ENCODE peak calls at places on chromosomes 6 and 20, in four cellular contexts. D is endothelial cell, Z is dorsolateral prefrontal cortex, N is GM06990. R is an unnamed sample.

GRCh38 chr6:166957087-166957804 is 896 bp upstream of the RNASET2 start:
- DNase-seq in Z (peak), D (no peak), N (peak), R (peak)

GRCh38 chr6:9405369-9405768 is 970.0 kb upstream of the SLC35B3 start:
- DNase-seq in Z (no peak), N (no peak), D (no peak), R (no peak)

GRCh38 chr6:88166901-88167624 is 916 bp upstream of the CNR1 start:
- DNase-seq in Z (peak), N (peak), D (peak), R (peak)

GRCh38 chr6:12343440-12344162 is 53.4 kb downstream of the EDN1 start:
- DNase-seq in N (no peak), D (no peak), Z (no peak), R (no peak)

GRCh38 chr20:54026300-54027064 is 43.9 kb downstream of the BCAS1 start:
- DNase-seq in Z (no peak), N (no peak), D (no peak), R (no peak)

GRCh38 chr20:13017883-13018535 is 9.2 kb downstream of the SPTLC3 start:
- DNase-seq in N (no peak), Z (no peak), D (no peak), R (no peak)

GRCh38 chr6:101181006-101181405 is 212.5 kb upstream of the GRIK2 start:
- DNase-seq in D (no peak), Z (no peak), N (no peak), R (no peak)

GRCh38 chr6:149904661-149905370 is 6.9 kb upstream of the RAET1E start:
- DNase-seq in Z (no peak), D (no peak), N (no peak), R (no peak)

GRCh38 chr6:133242761-133243590 is 1.8 kb downstream of the EYA4 start:
- DNase-seq in D (peak), N (peak), Z (no peak), R (peak)

GRCh38 chr6:125995972-125996580 is 9.7 kb downstream of the TRMT11 start:
- DNase-seq in N (no peak), D (peak), Z (peak), R (peak)

GRCh38 chr6:43979525-43979924 is 147.7 kb downstream of the MRPL14 start:
- DNase-seq in D (no peak), N (no peak), Z (no peak), R (no peak)

GRCh38 chr6:77816766-77817270 is 164.0 kb downstream of the MEI4 start:
- DNase-seq in D (no peak), Z (no peak), N (no peak), R (no peak)

GRCh38 chr20:48771542-48771941 is 56.3 kb downstream of the PREX1 start:
- DNase-seq in D (no peak), Z (peak), N (no peak), R (no peak)

GRCh38 chr6:137188855-137189254 is 15.4 kb upstream of the IL22RA2 start:
- DNase-seq in D (no peak), N (no peak), Z (no peak), R (no peak)

DNA sequence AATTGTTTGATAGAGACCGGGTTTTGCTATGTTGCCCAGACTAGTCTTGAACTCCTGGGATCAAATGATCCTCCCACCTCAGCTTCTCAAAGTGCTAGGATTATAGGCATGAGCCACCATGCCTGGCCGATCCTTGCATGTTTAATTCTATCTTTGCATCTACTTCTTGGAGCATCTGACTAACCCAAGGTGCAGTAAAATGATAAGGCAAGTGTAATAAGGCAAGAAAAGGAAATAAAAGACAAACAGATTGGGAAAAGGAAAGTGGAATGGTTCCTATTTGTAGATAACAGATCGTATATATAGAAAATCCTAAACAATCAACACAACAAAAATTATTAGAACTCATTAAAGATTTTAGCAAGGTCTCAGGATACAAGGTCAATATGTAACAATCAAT is 36.8 kb upstream of the SNX9 start:
- DNase-seq in D (no peak), Z (no peak), N (no peak), R (no peak)
- TF ChIP-seq CTCF in D (no peak), Z (no peak), N (no peak), R (no peak)

GRCh38 chr6:157625764-157626163 is 197.3 kb upstream of the SNX9 start:
- DNase-seq in D (no peak), Z (no peak), N (no peak), R (no peak)

GRCh38 chr6:157628463-157628862 is 194.6 kb upstream of the SNX9 start:
- DNase-seq in Z (no peak), D (no peak), N (no peak), R (no peak)

GRCh38 chr6:157627195-157627966 is 195.7 kb upstream of the SNX9 start:
- DNase-seq in N (no peak), Z (no peak), D (no peak), R (no peak)

GRCh38 chr6:157622427-157622826 is 200.6 kb upstream of the SNX9 start:
- DNase-seq in Z (no peak), N (no peak), D (no peak), R (no peak)

DNA sequence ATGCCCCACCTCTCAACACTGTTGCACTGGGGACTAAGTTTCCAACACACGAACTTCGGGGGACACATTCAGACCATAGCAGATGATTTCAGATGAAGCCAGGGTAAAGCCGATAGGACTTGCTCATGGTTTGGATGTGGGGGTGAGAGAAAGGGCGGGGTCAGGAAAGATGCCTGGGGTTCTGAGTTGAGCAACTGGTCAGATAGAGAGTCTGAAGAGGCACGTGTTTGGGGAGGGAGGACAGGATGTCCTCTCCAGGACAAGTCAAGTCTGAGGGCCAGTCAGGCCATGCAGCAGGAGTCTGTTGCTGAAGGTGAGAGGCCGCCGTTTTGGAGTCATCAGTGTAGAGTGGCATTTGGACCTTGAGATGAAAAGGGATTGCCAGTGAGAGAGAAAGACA is 197.9 kb upstream of the SNX9 start:
- DNase-seq in N (no peak), Z (no peak), D (no peak), R (no peak)
- TF ChIP-seq CTCF in N (no peak), Z (no peak), D (no peak), R (no peak)

GRCh38 chr20:63234693-63235398 is 859 bp upstream of the BIRC7 start:
- DNase-seq in N (no peak), D (peak), Z (no peak), R (peak)
- TF ChIP-seq CTCF in N (peak), D (peak), Z (no peak), R (peak)

DNA sequence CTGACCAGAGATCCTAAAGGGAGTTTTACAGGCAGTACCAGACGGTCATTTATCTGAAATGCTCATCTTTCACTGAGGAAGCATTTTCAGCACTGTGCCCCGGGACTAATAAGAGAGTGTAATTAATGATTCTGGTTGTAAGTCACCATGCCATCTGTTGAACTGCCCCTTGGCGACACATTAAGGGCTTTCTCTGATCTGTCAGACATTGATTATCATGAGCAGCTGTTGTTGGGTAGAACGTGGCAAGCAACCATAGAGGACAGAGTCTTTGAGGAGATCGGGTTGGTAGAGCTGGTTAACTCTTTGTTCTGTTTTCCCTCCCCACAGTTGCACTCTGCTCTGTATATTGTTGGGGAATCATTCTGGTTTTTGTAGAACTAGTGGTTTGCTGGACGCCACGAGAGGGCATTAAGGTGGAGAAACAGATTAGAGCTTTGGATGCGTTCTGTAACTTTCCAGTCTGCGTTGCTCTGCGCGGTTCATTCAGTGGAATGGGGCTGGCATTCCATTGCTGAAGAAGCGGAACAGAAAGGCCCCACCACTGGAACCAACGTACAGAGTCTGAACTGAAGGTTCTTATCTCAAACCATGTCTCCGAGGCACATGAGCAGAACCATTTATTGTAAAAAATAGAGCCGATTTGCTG is 34.3 kb downstream of the RPRD1B start:
- DNase-seq in D (no peak), N (no peak), Z (no peak), R (no peak)
- TF ChIP-seq CTCF in D (no peak), N (no peak), Z (no peak), R (no peak)

DNA sequence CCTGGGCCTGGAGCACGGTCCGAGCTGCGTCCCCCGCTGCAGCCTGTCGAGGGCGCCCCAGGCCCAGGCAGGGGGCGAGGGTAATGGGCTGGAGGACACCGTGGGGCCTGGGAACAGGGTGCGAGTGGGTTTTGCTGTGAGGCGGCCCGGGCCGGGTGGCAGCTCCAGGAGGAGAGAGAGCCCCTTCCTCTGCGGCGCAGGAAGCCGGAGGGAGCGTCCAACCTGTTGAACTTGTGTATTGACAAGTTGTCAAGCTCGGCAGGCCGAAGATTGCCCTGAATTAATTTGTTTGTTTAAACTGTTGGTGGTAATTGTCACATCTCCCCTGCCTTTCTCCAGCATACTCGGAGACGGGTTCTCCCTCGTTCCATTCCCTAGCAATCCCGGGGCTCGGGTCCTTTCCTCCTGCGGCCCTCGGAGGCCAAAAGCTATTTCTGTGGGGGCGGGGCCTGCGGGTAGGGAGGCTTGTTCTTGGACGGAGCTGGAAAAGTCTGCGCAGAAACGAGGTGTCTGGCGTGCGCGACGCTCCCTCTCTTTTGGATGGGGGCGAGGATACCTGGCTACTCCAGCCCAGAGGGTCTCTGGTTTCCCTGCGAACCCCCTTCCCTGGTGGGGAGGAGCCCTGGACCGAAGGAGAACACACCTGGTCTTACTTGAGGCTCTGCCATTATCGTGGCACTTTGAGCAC is 9.9 kb downstream of the NR2E1 start:
- DNase-seq in Z (no peak), N (no peak), D (peak), R (no peak)
- TF ChIP-seq CTCF in Z (no peak), N (no peak), D (no peak), R (peak)

GRCh38 chr6:13365320-13365719 is 37.0 kb upstream of the TBC1D7 start:
- DNase-seq in D (no peak), Z (no peak), N (no peak), R (no peak)
- TF ChIP-seq CTCF in D (no peak), Z (no peak), N (no peak), R (no peak)

GRCh38 chr20:37390503-37390890 is 44.6 kb downstream of the SRC start:
- DNase-seq in Z (no peak), N (no peak), D (no peak), R (no peak)

GRCh38 chr20:37390891-37391525 is 45.1 kb downstream of the SRC start:
- DNase-seq in N (no peak), Z (no peak), D (no peak), R (no peak)

GRCh38 chr20:37389241-37389747 is 43.4 kb downstream of the SRC start:
- DNase-seq in Z (no peak), D (no peak), N (no peak), R (no peak)

GRCh38 chr20:37388831-37389230 is 42.9 kb downstream of the SRC start:
- DNase-seq in D (no peak), N (no peak), Z (no peak), R (no peak)

DNA sequence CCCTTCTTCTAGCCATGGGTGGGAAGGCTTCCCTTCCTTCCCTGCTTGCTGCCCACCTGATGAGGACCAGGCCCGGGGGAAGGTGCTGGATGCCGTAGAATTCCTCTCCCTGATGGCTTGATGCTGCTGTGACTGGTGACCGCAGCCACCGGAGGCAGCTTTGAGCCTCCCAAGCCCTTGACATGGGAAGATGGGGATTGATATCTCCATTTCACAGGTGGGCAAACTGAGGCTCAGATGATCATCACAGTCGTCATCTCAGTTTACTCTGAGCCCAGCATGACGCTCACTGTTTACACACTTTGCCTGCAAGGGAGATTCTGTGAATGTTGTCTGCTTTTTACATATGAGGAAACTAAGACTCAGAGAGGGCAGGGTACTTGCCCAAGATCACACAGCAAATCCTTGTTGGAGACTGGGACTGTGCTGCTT is 43.9 kb downstream of the SRC start:
- DNase-seq in Z (no peak), N (no peak), D (peak), R (no peak)
- TF ChIP-seq CTCF in Z (no peak), N (no peak), D (no peak), R (no peak)